ENCODE peak calls at places on chromosomes 3 and 15, in nine cellular contexts. One of them, this sample, is unnamed.

GRCh38 chr3:122576174-122576940 is 1.1 kb upstream of the PARP15 start:
- DNase-seq in stomach: no peak
- DNase-seq in tibial nerve: no peak
- DNase-seq in transverse colon: no peak
- DNase-seq in A549: no peak
- DNase-seq in H1: no peak
- DNase-seq in ovary: no peak
- DNase-seq in K562: no peak
- DNase-seq in SK-N-SH: no peak
- DNase-seq in this sample: no peak

GRCh38 chr15:20344601-20345400 is 196.8 kb downstream of the GOLGA6L6 start:
- DNase-seq in tibial nerve: no peak
- DNase-seq in SK-N-SH: peak
- DNase-seq in A549: no peak
- DNase-seq in transverse colon: no peak
- DNase-seq in K562: no peak
- DNase-seq in H1: no peak
- DNase-seq in ovary: no peak
- DNase-seq in stomach: no peak
- DNase-seq in this sample: peak

GRCh38 chr15:80461370-80462060 is 57.3 kb downstream of the ARNT2 start:
- DNase-seq in A549: no peak
- DNase-seq in SK-N-SH: no peak
- DNase-seq in K562: no peak
- DNase-seq in tibial nerve: peak
- DNase-seq in ovary: no peak
- DNase-seq in H1: no peak
- DNase-seq in transverse colon: no peak
- DNase-seq in stomach: no peak
- DNase-seq in this sample: no peak

GRCh38 chr3:59774613-59775012 is 724.8 kb upstream of the CFAP20DC start:
- DNase-seq in transverse colon: no peak
- DNase-seq in A549: no peak
- DNase-seq in H1: no peak
- DNase-seq in K562: no peak
- DNase-seq in SK-N-SH: no peak
- DNase-seq in ovary: no peak
- DNase-seq in tibial nerve: peak
- DNase-seq in stomach: no peak
- DNase-seq in this sample: no peak

GRCh38 chr15:49428392-49429095 is 5.5 kb downstream of the FGF7 start:
- DNase-seq in K562: no peak
- DNase-seq in tibial nerve: peak
- DNase-seq in H1: no peak
- DNase-seq in stomach: no peak
- DNase-seq in A549: no peak
- DNase-seq in ovary: no peak
- DNase-seq in SK-N-SH: no peak
- DNase-seq in transverse colon: no peak
- DNase-seq in this sample: no peak

GRCh38 chr15:59614153-59614552 is 2.6 kb downstream of the GCNT3 start:
- DNase-seq in H1: no peak
- DNase-seq in ovary: no peak
- DNase-seq in tibial nerve: no peak
- DNase-seq in stomach: no peak
- DNase-seq in SK-N-SH: no peak
- DNase-seq in transverse colon: no peak
- DNase-seq in K562: no peak
- DNase-seq in A549: no peak
- DNase-seq in this sample: no peak

GRCh38 chr3:11662392-11662990 is 18.8 kb upstream of the VGLL4 start:
- DNase-seq in ovary: no peak
- DNase-seq in H1: no peak
- DNase-seq in SK-N-SH: no peak
- DNase-seq in A549: peak
- DNase-seq in transverse colon: no peak
- DNase-seq in K562: no peak
- DNase-seq in stomach: no peak
- DNase-seq in tibial nerve: no peak
- DNase-seq in this sample: no peak

GRCh38 chr3:30970183-30970582 is 75.7 kb upstream of the GADL1 start:
- DNase-seq in SK-N-SH: no peak
- DNase-seq in K562: no peak
- DNase-seq in A549: no peak
- DNase-seq in H1: no peak
- DNase-seq in stomach: no peak
- DNase-seq in tibial nerve: no peak
- DNase-seq in transverse colon: no peak
- DNase-seq in ovary: no peak
- DNase-seq in this sample: no peak

GRCh38 chr3:45819543-45819942 is 22.4 kb downstream of the LZTFL1 start:
- DNase-seq in H1: no peak
- DNase-seq in SK-N-SH: no peak
- DNase-seq in stomach: no peak
- DNase-seq in transverse colon: no peak
- DNase-seq in ovary: no peak
- DNase-seq in A549: no peak
- DNase-seq in K562: no peak
- DNase-seq in tibial nerve: peak
- DNase-seq in this sample: no peak

GRCh38 chr3:107884028-107884427 is 206.8 kb downstream of the CD47 start:
- DNase-seq in H1: no peak
- DNase-seq in ovary: no peak
- DNase-seq in K562: no peak
- DNase-seq in SK-N-SH: no peak
- DNase-seq in tibial nerve: no peak
- DNase-seq in A549: no peak
- DNase-seq in transverse colon: no peak
- DNase-seq in stomach: no peak
- DNase-seq in this sample: no peak

GRCh38 chr15:87213646-87214045 is 1042.9 kb downstream of the NTRK3 start:
- DNase-seq in ovary: no peak
- DNase-seq in K562: no peak
- DNase-seq in transverse colon: no peak
- DNase-seq in A549: no peak
- DNase-seq in H1: no peak
- DNase-seq in SK-N-SH: no peak
- DNase-seq in stomach: no peak
- DNase-seq in tibial nerve: peak
- DNase-seq in this sample: no peak

GRCh38 chr15:77180757-77181156 is 109.8 kb upstream of the TSPAN3 start:
- DNase-seq in tibial nerve: no peak
- DNase-seq in K562: no peak
- DNase-seq in ovary: no peak
- DNase-seq in transverse colon: no peak
- DNase-seq in A549: no peak
- DNase-seq in SK-N-SH: no peak
- DNase-seq in stomach: no peak
- DNase-seq in H1: no peak
- DNase-seq in this sample: no peak

GRCh38 chr3:46096781-46097180 is 69.5 kb upstream of the XCR1 start:
- DNase-seq in ovary: no peak
- DNase-seq in A549: no peak
- DNase-seq in K562: no peak
- DNase-seq in stomach: no peak
- DNase-seq in tibial nerve: no peak
- DNase-seq in SK-N-SH: no peak
- DNase-seq in H1: no peak
- DNase-seq in transverse colon: no peak
- DNase-seq in this sample: no peak

GRCh38 chr3:58535531-58536500 is 1.2 kb downstream of the ACOX2 start:
- DNase-seq in ovary: no peak
- DNase-seq in SK-N-SH: no peak
- DNase-seq in A549: no peak
- DNase-seq in stomach: peak
- DNase-seq in H1: no peak
- DNase-seq in K562: peak
- DNase-seq in transverse colon: peak
- DNase-seq in tibial nerve: no peak
- DNase-seq in this sample: no peak

GRCh38 chr3:31968391-31968926 is 12.6 kb downstream of the OSBPL10 start:
- DNase-seq in K562: no peak
- DNase-seq in SK-N-SH: no peak
- DNase-seq in transverse colon: no peak
- DNase-seq in stomach: no peak
- DNase-seq in H1: no peak
- DNase-seq in tibial nerve: no peak
- DNase-seq in ovary: no peak
- DNase-seq in A549: no peak
- DNase-seq in this sample: no peak

GRCh38 chr15:48337626-48338025 is 6.4 kb downstream of the DUT start:
- DNase-seq in K562: no peak
- DNase-seq in transverse colon: no peak
- DNase-seq in tibial nerve: no peak
- DNase-seq in H1: no peak
- DNase-seq in ovary: no peak
- DNase-seq in SK-N-SH: no peak
- DNase-seq in A549: no peak
- DNase-seq in stomach: no peak
- DNase-seq in this sample: no peak

GRCh38 chr3:127673191-127674098 is 693 bp downstream of the ABTB1 start:
- DNase-seq in K562: peak
- DNase-seq in tibial nerve: no peak
- DNase-seq in A549: peak
- DNase-seq in H1: peak
- DNase-seq in stomach: peak
- DNase-seq in ovary: peak
- DNase-seq in transverse colon: peak
- DNase-seq in SK-N-SH: peak
- DNase-seq in this sample: peak

GRCh38 chr3:122975163-122975923 is 52.2 kb downstream of the SEMA5B start:
- DNase-seq in H1: no peak
- DNase-seq in K562: no peak
- DNase-seq in tibial nerve: no peak
- DNase-seq in A549: no peak
- DNase-seq in ovary: peak
- DNase-seq in SK-N-SH: peak
- DNase-seq in stomach: no peak
- DNase-seq in transverse colon: peak
- DNase-seq in this sample: no peak

GRCh38 chr3:148366743-148367410 is 330.8 kb upstream of the AGTR1 start:
- DNase-seq in ovary: no peak
- DNase-seq in SK-N-SH: peak
- DNase-seq in stomach: no peak
- DNase-seq in tibial nerve: no peak
- DNase-seq in A549: peak
- DNase-seq in H1: no peak
- DNase-seq in K562: no peak
- DNase-seq in transverse colon: no peak
- DNase-seq in this sample: no peak

DNA sequence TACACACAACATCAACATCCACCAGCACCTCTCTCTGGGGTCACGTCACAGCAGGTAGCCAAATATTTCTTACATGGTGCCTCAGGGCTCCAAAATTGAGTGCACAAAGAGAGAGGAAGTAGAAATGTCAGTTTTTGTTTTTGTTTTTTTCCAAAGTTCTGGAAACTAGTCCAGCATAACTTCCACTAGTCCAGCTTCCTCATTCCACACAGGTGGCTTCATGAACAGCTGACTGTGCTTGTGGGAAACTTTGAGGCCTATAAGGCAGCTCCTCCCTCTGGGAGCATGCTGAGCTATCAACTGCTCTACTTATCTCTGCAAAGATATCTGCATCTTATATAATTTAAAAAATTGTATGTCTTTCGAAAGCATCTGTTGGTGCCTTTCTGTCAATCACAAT is 325.2 kb upstream of the AGTR1 start:
- DNase-seq in H1: no peak
- DNase-seq in transverse colon: no peak
- DNase-seq in SK-N-SH: no peak
- DNase-seq in K562: no peak
- DNase-seq in tibial nerve: no peak
- DNase-seq in ovary: no peak
- DNase-seq in stomach: no peak
- DNase-seq in A549: no peak
- DNase-seq in this sample: no peak
- TF ChIP-seq EP300 in H1: no peak
- TF ChIP-seq EP300 in transverse colon: no peak
- TF ChIP-seq EP300 in SK-N-SH: no peak
- TF ChIP-seq EP300 in K562: no peak
- TF ChIP-seq EP300 in tibial nerve: no peak
- TF ChIP-seq EP300 in ovary: no peak
- TF ChIP-seq EP300 in stomach: no peak
- TF ChIP-seq EP300 in A549: no peak
- TF ChIP-seq EP300 in this sample: no peak

GRCh38 chr15:61888074-61888780 is 172.0 kb downstream of the VPS13C start:
- DNase-seq in SK-N-SH: no peak
- DNase-seq in K562: no peak
- DNase-seq in A549: no peak
- DNase-seq in stomach: no peak
- DNase-seq in H1: no peak
- DNase-seq in ovary: no peak
- DNase-seq in tibial nerve: no peak
- DNase-seq in transverse colon: no peak
- DNase-seq in this sample: no peak
- TF ChIP-seq EP300 in SK-N-SH: no peak
- TF ChIP-seq EP300 in K562: no peak
- TF ChIP-seq EP300 in A549: no peak
- TF ChIP-seq EP300 in stomach: no peak
- TF ChIP-seq EP300 in H1: no peak
- TF ChIP-seq EP300 in ovary: no peak
- TF ChIP-seq EP300 in tibial nerve: no peak
- TF ChIP-seq EP300 in transverse colon: no peak
- TF ChIP-seq EP300 in this sample: no peak

GRCh38 chr3:13346481-13347389 is 73.4 kb downstream of the NUP210 start:
- DNase-seq in K562: no peak
- DNase-seq in H1: peak
- DNase-seq in tibial nerve: peak
- DNase-seq in ovary: no peak
- DNase-seq in transverse colon: peak
- DNase-seq in A549: no peak
- DNase-seq in SK-N-SH: peak
- DNase-seq in stomach: peak
- DNase-seq in this sample: no peak
- TF ChIP-seq EP300 in K562: no peak
- TF ChIP-seq EP300 in H1: no peak
- TF ChIP-seq EP300 in tibial nerve: no peak
- TF ChIP-seq EP300 in ovary: no peak
- TF ChIP-seq EP300 in transverse colon: no peak
- TF ChIP-seq EP300 in A549: no peak
- TF ChIP-seq EP300 in SK-N-SH: no peak
- TF ChIP-seq EP300 in stomach: no peak
- TF ChIP-seq EP300 in this sample: no peak

DNA sequence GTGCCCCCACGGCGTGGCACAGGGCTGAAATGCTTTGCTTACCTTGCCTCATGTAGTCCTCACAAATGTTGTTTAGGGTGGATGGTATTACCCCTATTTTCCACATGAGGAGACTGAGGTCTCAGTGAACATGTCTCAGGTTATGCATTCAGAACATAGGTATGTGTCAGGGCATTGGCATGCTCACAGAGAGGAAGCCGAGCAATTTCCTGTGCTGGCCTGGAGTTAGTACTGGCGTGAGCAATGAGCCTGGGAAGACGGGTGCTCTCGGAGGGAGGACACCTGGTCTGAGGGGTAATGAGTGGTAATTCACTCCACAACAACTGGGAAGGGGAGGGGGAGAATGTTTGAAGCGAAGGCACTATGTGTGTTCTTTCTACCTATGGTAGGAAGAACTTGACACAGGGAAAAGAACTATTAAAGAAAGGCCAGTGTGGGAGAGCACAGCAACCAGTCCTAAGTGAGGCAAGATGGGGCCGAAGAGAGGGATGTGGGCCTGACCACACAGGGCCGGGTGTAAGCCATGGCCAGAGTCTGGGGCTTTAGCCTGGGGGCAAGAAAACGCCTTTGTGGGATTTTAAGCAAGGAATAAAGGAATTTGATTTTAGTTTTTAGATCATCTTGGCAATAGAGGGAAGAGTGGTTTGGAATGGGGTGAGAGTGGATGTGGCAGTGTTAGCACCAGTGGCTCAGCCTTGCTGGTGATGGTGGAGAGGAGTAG is 4.9 kb upstream of the FAM131A start:
- DNase-seq in tibial nerve: no peak
- DNase-seq in transverse colon: no peak
- DNase-seq in ovary: no peak
- DNase-seq in A549: no peak
- DNase-seq in SK-N-SH: no peak
- DNase-seq in stomach: no peak
- DNase-seq in K562: no peak
- DNase-seq in H1: no peak
- DNase-seq in this sample: no peak
- TF ChIP-seq EP300 in tibial nerve: peak
- TF ChIP-seq EP300 in transverse colon: no peak
- TF ChIP-seq EP300 in ovary: no peak
- TF ChIP-seq EP300 in A549: no peak
- TF ChIP-seq EP300 in SK-N-SH: no peak
- TF ChIP-seq EP300 in stomach: no peak
- TF ChIP-seq EP300 in K562: no peak
- TF ChIP-seq EP300 in H1: no peak
- TF ChIP-seq EP300 in this sample: no peak

This sample was measured in upper lobe of left lung.